ENCODE peak calls at places on chromosome 16, in eight cellular contexts. K is prostate gland; C is NCI-H1417; A is globus pallidus; B is Ammon's horn; U is T-cell; N is stimulated activated CD4-positive, alpha-beta T cell treated with anti-CD3 and anti-CD28 coated beads, Interleukin-2, amount 100 ng/mL, for 24 hours; P is stimulated activated CD8-positive, alpha-beta memory T cell treated with anti-CD3 and anti-CD28 coated beads, Interleukin-7, amount 100 ng/mL, for 1 hour. G is an unnamed sample.

GRCh38 chr16:929674-930073 is 41.1 kb downstream of the LMF1 start:
- DNase-seq in K (no peak), C (no peak), A (no peak), B (no peak), U (no peak), N (no peak), P (no peak), G (no peak)

GRCh38 chr16:21167929-21168602 is 9.6 kb downstream of the LDAF1 start:
- DNase-seq in K (no peak), C (no peak), A (no peak), B (no peak), U (no peak), N (peak), P (no peak), G (no peak)

GRCh38 chr16:733382-734207 is 6.7 kb downstream of the HAGHL start:
- DNase-seq in K (no peak), C (no peak), A (no peak), B (no peak), U (no peak), N (peak), P (no peak), G (no peak)

GRCh38 chr16:75929056-75929455 is 202.8 kb upstream of the CPHXL start:
- DNase-seq in K (no peak), C (no peak), A (no peak), B (no peak), U (no peak), N (no peak), P (no peak), G (no peak)

GRCh38 chr16:13992322-13992721 is 72.4 kb downstream of the ERCC4 start:
- DNase-seq in K (no peak), C (no peak), A (no peak), B (no peak), U (no peak), N (no peak), P (no peak), G (no peak)

GRCh38 chr16:87203060-87203656 is 114.0 kb downstream of the C16orf95 start:
- DNase-seq in K (no peak), C (peak), A (peak), B (peak), U (no peak), N (peak), P (no peak), G (peak)

GRCh38 chr16:85334718-85335583 is 222.7 kb upstream of the CIBAR2 start:
- DNase-seq in K (peak), C (peak), A (no peak), B (no peak), U (peak), N (peak), P (no peak), G (peak)

GRCh38 chr16:50153648-50154368 is 702 bp downstream of the TENT4B start:
- DNase-seq in K (peak), C (peak), A (peak), B (peak), U (no peak), N (no peak), P (no peak), G (peak)

GRCh38 chr16:19933740-19934139 is 49.1 kb upstream of the GPRC5B start:
- DNase-seq in K (no peak), C (no peak), A (no peak), B (no peak), U (no peak), N (no peak), P (no peak), G (no peak)

GRCh38 chr16:1288813-1289479 is 20.5 kb upstream of the UBE2I start:
- DNase-seq in K (no peak), C (peak), A (no peak), B (no peak), U (peak), N (no peak), P (no peak), G (no peak)

GRCh38 chr16:68370221-68370920 is 59.6 kb downstream of the PRMT7 start:
- DNase-seq in K (no peak), C (peak), A (no peak), B (no peak), U (no peak), N (no peak), P (no peak), G (no peak)

G was measured in erythroblast.